ENCODE peak calls at places on chromosomes 12 and 14, in four cellular contexts. W, D, B and F are unnamed samples.

GRCh38 chr12:117564885-117565284 is 203.5 kb upstream of the NOS1 start:
- DNase-seq in W (no peak), D (no peak), B (no peak), F (no peak)

GRCh38 chr12:938810-939209 is 10.7 kb downstream of the RAD52 start:
- DNase-seq in W (no peak), D (no peak), B (no peak), F (no peak)

GRCh38 chr12:3529281-3529680 is 38.3 kb downstream of the PRMT8 start:
- DNase-seq in W (no peak), D (no peak), B (no peak), F (no peak)

GRCh38 chr12:70609203-70609602 is 28.0 kb downstream of the PTPRB start:
- DNase-seq in W (no peak), D (no peak), B (no peak), F (no peak)

GRCh38 chr12:15644700-15645099 is 144.5 kb downstream of the EPS8 start:
- DNase-seq in W (no peak), D (no peak), B (peak; percentile 78), F (peak; percentile 53)

GRCh38 chr12:132398386-132398991 is 69.1 kb upstream of the GALNT9 start:
- DNase-seq in W (peak; percentile 33), D (no peak), B (no peak), F (no peak)

GRCh38 chr12:98453070-98453469 is 62.3 kb upstream of the TMPO start:
- DNase-seq in W (no peak), D (no peak), B (no peak), F (peak; percentile 22)

GRCh38 chr12:44372259-44372658 is 503.9 kb downstream of the NELL2 start:
- DNase-seq in W (no peak), D (no peak), B (peak; percentile 46), F (peak; percentile 9)

GRCh38 chr12:269216-269615 is 6.6 kb upstream of the SLC6A13 start:
- DNase-seq in W (no peak), D (no peak), B (no peak), F (no peak)

GRCh38 chr14:50001999-50002925 is 109.4 kb downstream of the ARF6 start:
- DNase-seq in W (no peak), D (peak; percentile 61), B (no peak), F (no peak)

GRCh38 chr12:90915353-90915752 is 39.6 kb downstream of the CCER1 start:
- DNase-seq in W (no peak), D (no peak), B (no peak), F (no peak)

GRCh38 chr14:97757491-97757890 is 960.3 kb downstream of the VRK1 start:
- DNase-seq in W (no peak), D (no peak), B (no peak), F (no peak)

GRCh38 chr12:124940393-124941169 is 26.1 kb upstream of the UBC start:
- DNase-seq in W (peak; percentile 94), D (peak; percentile 76), B (peak; percentile 86), F (peak; percentile 71)

GRCh38 chr14:29584992-29585391 is 342.7 kb downstream of the PRKD1 start:
- DNase-seq in W (peak; percentile 55), D (no peak), B (peak; percentile 93), F (peak; percentile 80)

GRCh38 chr12:120692524-120693033 is 5.6 kb downstream of the MLEC start:
- DNase-seq in W (no peak), D (no peak), B (no peak), F (no peak)

GRCh38 chr14:90654831-90655276 is 161.4 kb downstream of the TTC7B start:
- DNase-seq in W (no peak), D (no peak), B (no peak), F (peak; percentile 72)

GRCh38 chr14:77314043-77314442 is 6.6 kb downstream of the POMT2 start:
- DNase-seq in W (no peak), D (no peak), B (peak; percentile 89), F (peak; percentile 43)

GRCh38 chr14:54570651-54571415 is 3.9 kb downstream of the SAMD4A start:
- DNase-seq in W (no peak), D (no peak), B (peak; percentile 81), F (peak; percentile 88)

GRCh38 chr12:27979145-27979544 is 6.6 kb upstream of the PTHLH start:
- DNase-seq in W (no peak), D (no peak), B (no peak), F (no peak)

GRCh38 chr12:122517877-122518276 is 8.9 kb downstream of the RSRC2 start:
- DNase-seq in W (no peak), D (no peak), B (peak; percentile 85), F (peak; percentile 98)

GRCh38 chr12:46391630-46392029 is 19.1 kb upstream of the SLC38A2 start:
- DNase-seq in W (no peak), D (no peak), B (peak; percentile 88), F (peak; percentile 72)

GRCh38 chr12:76337583-76337982 is 10.6 kb downstream of the BBS10 start:
- DNase-seq in W (no peak), D (no peak), B (peak; percentile 62), F (peak; percentile 79)

GRCh38 chr12:103140217-103140616 is 182.7 kb downstream of the ASCL1 start:
- DNase-seq in W (no peak), D (no peak), B (no peak), F (no peak)

GRCh38 chr14:48805315-48805714 is 780.9 kb downstream of the RPS29 start:
- DNase-seq in W (peak; percentile 17), D (no peak), B (no peak), F (no peak)

GRCh38 chr14:59376691-59377090 is 88.5 kb downstream of the GPR135 start:
- DNase-seq in W (no peak), D (no peak), B (no peak), F (no peak)

GRCh38 chr12:126772171-126772864 is 1494.7 kb upstream of the TMEM132C start:
- DNase-seq in W (no peak), D (peak; percentile 16), B (peak; percentile 81), F (peak; percentile 68)

GRCh38 chr12:1935700-1936378 is 17.4 kb upstream of the CACNA2D4 start:
- DNase-seq in W (no peak), D (no peak), B (no peak), F (no peak)

GRCh38 chr14:92895352-92895878 is 27.5 kb upstream of the CHGA start:
- DNase-seq in W (no peak), D (no peak), B (no peak), F (no peak)

GRCh38 chr12:116881325-116881866 is at the start of gene HRK:
- DNase-seq in W (no peak), D (no peak), B (no peak), F (no peak)

GRCh38 chr14:66696326-66696725 is 188.4 kb downstream of the GPHN start:
- DNase-seq in W (no peak), D (no peak), B (no peak), F (no peak)

GRCh38 chr14:83594874-83595273 is 1935.1 kb upstream of the FLRT2 start:
- DNase-seq in W (peak; percentile 28), D (no peak), B (no peak), F (no peak)

GRCh38 chr14:69354383-69355154 is 43.5 kb downstream of the ERH start:
- DNase-seq in W (no peak), D (peak; percentile 24), B (no peak), F (no peak)

GRCh38 chr12:3698218-3698974 is 54.5 kb downstream of the CRACR2A start:
- DNase-seq in W (no peak), D (no peak), B (peak; percentile 100), F (peak; percentile 90)

GRCh38 chr12:23659151-23659550 is 290.3 kb downstream of the SOX5 start:
- DNase-seq in W (no peak), D (no peak), B (peak; percentile 1), F (no peak)

GRCh38 chr12:126554599-126554998 is 1489.4 kb downstream of the AACS start:
- DNase-seq in W (no peak), D (no peak), B (no peak), F (no peak)

GRCh38 chr12:58966939-58967338 is 46.6 kb upstream of the LRIG3 start:
- DNase-seq in W (no peak), D (no peak), B (peak; percentile 3), F (peak; percentile 10)

GRCh38 chr12:90770861-90771260 is 184.1 kb downstream of the CCER1 start:
- DNase-seq in W (no peak), D (no peak), B (no peak), F (no peak)

GRCh38 chr12:3365416-3366385 is 125.3 kb upstream of the PRMT8 start:
- DNase-seq in W (peak; percentile 50), D (no peak), B (no peak), F (no peak)

GRCh38 chr14:36751116-36751515 is 89.5 kb downstream of the PAX9 start:
- DNase-seq in W (no peak), D (no peak), B (no peak), F (no peak)